ENCODE peak calls at places on chromosomes 12 and 14, in five cellular contexts. E is CD14-positive monocyte, G is fibroblast of lung, D is AG09309, F is spleen. Y is an unnamed sample.

GRCh38 chr12:59874781-59875180 is 279.0 kb downstream of the SLC16A7 start:
- DNase-seq in E (no peak), F (no peak), D (no peak), G (peak), Y (no peak)

GRCh38 chr14:94557327-94557726 is 3.9 kb upstream of the SERPINA4 start:
- DNase-seq in F (no peak), E (no peak), G (no peak), D (no peak), Y (no peak)

GRCh38 chr14:32694795-32695449 is 243.8 kb upstream of the NPAS3 start:
- DNase-seq in F (no peak), D (no peak), E (no peak), G (no peak), Y (no peak)

GRCh38 chr12:10196210-10196609 is 16.5 kb upstream of the GABARAPL1 start:
- DNase-seq in F (no peak), E (no peak), D (no peak), G (no peak), Y (no peak)

GRCh38 chr12:65895759-65896656 is 71.7 kb downstream of the HMGA2 start:
- DNase-seq in G (peak), F (no peak), D (no peak), E (no peak), Y (no peak)

GRCh38 chr12:123984903-123985302 is 11.9 kb downstream of the ZNF664 start:
- DNase-seq in D (no peak), E (no peak), G (no peak), F (no peak), Y (no peak)

GRCh38 chr12:119624971-119625370 is 31.4 kb downstream of the TMEM233 start:
- DNase-seq in E (no peak), G (peak), F (no peak), D (no peak), Y (no peak)

GRCh38 chr14:21454843-21455550 is 926 bp downstream of the CHD8 start:
- DNase-seq in G (no peak), E (no peak), D (no peak), F (no peak), Y (no peak)

GRCh38 chr12:27843714-27844245 is 63.7 kb upstream of the MANSC4 start:
- DNase-seq in G (peak), D (no peak), E (no peak), F (no peak), Y (peak)

GRCh38 chr12:93243689-93244513 is 133.8 kb upstream of the NUDT4 start:
- DNase-seq in E (peak), F (no peak), G (peak), D (peak), Y (no peak)

GRCh38 chr12:114697246-114697716 is 13.3 kb upstream of the TBX3 start:
- DNase-seq in D (no peak), G (no peak), F (no peak), E (no peak), Y (no peak)

GRCh38 chr14:52910597-52910996 is 40.3 kb downstream of the FERMT2 start:
- DNase-seq in E (no peak), D (no peak), F (no peak), G (no peak), Y (no peak)

GRCh38 chr14:74324945-74325361 is 22.2 kb upstream of the ABCD4 start:
- DNase-seq in F (no peak), E (no peak), G (no peak), D (no peak), Y (no peak)

GRCh38 chr12:122471324-122472226 is 29.2 kb downstream of the ZCCHC8 start:
- DNase-seq in D (peak), G (peak), E (no peak), F (no peak), Y (peak)

GRCh38 chr12:53068811-53069585 is 10.2 kb downstream of the SPRYD3 start:
- DNase-seq in D (no peak), E (no peak), G (no peak), F (no peak), Y (no peak)

GRCh38 chr14:73943083-73943482 is 6.8 kb downstream of the FAM161B start:
- DNase-seq in G (peak), D (peak), F (no peak), E (peak), Y (peak)

GRCh38 chr14:53841109-53842099 is 115.2 kb downstream of the BMP4 start:
- DNase-seq in G (no peak), F (no peak), D (no peak), E (no peak), Y (no peak)

GRCh38 chr14:99479160-99479902 is 1.3 kb downstream of the SETD3 start:
- DNase-seq in D (no peak), G (peak), F (no peak), E (no peak), Y (no peak)

GRCh38 chr14:91246051-91246852 is 1.7 kb upstream of the GPR68 start:
- DNase-seq in E (no peak), F (peak), D (no peak), G (no peak), Y (no peak)

GRCh38 chr14:84482256-84483071 is 1047.5 kb upstream of the FLRT2 start:
- DNase-seq in F (no peak), G (peak), E (no peak), D (peak), Y (no peak)

GRCh38 chr12:121333747-121334146 is 18.5 kb downstream of the ANAPC5 start:
- DNase-seq in D (no peak), G (no peak), E (no peak), F (no peak), Y (no peak)

GRCh38 chr12:93127582-93128331 is 198.7 kb upstream of the EEA1 start:
- DNase-seq in D (peak), F (peak), E (peak), G (peak), Y (no peak)

GRCh38 chr12:9223830-9224229 is 15.6 kb upstream of the PZP start:
- DNase-seq in G (no peak), E (no peak), D (no peak), F (no peak), Y (no peak)

GRCh38 chr12:41681898-41682297 is 462.8 kb downstream of the GXYLT1 start:
- DNase-seq in D (no peak), E (no peak), G (no peak), F (no peak), Y (no peak)
- TF ChIP-seq CTCF in D (no peak), E (no peak), G (no peak), F (no peak), Y (no peak)

GRCh38 chr14:19878029-19878642 is 3.2 kb downstream of the OR4K2 start:
- DNase-seq in G (no peak), F (no peak), D (no peak), E (no peak), Y (no peak)
- TF ChIP-seq CTCF in G (no peak), F (no peak), D (peak), E (peak), Y (no peak)

DNA sequence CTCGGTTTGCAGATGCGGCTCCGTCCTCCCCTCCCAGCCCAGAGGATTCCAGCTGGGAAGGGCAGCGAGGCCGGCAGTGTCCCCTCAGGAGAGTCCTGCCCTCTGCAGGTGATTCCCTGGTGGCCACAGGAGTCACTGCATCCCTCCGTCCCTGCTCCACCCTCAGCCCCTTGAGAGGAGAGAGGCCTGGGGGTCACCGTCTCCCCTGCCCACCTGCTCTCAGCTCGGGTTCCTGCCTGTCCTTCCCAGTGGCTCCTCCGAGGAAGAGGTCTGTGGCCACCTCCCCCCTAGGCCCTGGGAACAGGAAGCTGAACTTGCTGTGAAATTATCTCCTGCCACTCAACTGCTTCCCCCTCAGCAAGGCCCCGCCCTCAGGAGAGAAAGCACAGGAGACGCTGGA is 12.9 kb upstream of the GALNT9 start:
- DNase-seq in G (no peak), E (no peak), D (no peak), F (no peak), Y (no peak)
- TF ChIP-seq CTCF in G (no peak), E (peak), D (peak), F (peak), Y (no peak)

GRCh38 chr14:68775614-68776126 is 17.2 kb downstream of the ZFP36L1 start:
- DNase-seq in D (no peak), F (peak), E (no peak), G (no peak), Y (no peak)
- TF ChIP-seq CTCF in D (no peak), F (no peak), E (peak), G (no peak), Y (no peak)

GRCh38 chr12:29639893-29640495 is 142.5 kb upstream of the OVCH1 start:
- DNase-seq in E (no peak), D (no peak), F (no peak), G (peak), Y (no peak)

GRCh38 chr12:29638528-29638927 is 141.0 kb upstream of the OVCH1 start:
- DNase-seq in E (no peak), G (no peak), D (no peak), F (no peak), Y (no peak)

GRCh38 chr12:29644536-29645162 is 139.1 kb downstream of the TMTC1 start:
- DNase-seq in D (no peak), E (no peak), F (no peak), G (no peak), Y (no peak)

GRCh38 chr12:29640589-29641345 is 143.0 kb downstream of the TMTC1 start:
- DNase-seq in G (peak), D (no peak), F (no peak), E (no peak), Y (no peak)
- TF ChIP-seq CTCF in G (no peak), D (no peak), F (no peak), E (no peak), Y (no peak)

DNA sequence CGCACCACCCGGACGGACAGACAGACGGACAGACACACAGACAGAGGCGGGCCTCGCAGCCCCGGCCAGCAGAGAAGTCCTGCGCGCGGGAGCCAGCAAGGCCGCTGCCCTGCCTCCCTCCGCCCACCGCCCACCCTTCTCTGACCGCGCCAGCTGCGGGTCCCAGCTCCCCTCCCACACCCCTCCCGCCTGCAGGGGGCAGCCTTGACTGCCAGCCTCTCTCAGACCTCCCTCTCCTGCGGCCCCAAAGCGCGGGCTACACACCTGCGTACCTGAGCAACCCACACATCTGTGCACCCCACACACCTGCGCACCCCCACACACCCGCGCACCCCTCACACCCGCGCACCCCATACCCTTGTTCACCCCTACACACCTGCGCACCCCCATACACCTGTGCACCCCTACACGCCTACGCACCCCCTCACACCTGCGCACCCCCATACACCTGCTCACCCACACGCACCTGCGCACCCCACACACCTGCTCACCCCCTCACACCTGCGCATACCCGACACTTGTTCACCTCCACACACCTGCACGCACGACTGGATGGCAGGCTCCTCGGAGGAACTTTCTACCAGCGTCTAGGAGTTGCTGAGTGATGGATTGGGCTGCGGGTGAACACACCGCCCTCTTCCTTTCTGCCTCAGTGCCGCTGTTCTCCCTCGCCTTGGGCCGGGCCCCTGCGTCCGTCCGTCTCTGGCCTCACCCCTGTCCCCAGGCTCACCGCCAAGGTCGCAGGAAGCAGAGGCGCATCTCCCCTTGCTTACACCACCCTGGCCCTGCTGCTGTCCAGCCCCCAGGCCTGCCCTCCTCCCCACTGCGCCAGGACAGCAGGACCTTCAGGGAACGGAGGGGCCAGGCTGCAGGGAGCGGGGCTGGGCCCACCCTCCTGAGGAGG is 20.8 kb upstream of the TMEM106C start:
- DNase-seq in F (peak), G (no peak), E (no peak), D (no peak), Y (no peak)
- TF ChIP-seq CTCF in F (peak), G (no peak), E (peak), D (no peak), Y (peak)

DNA sequence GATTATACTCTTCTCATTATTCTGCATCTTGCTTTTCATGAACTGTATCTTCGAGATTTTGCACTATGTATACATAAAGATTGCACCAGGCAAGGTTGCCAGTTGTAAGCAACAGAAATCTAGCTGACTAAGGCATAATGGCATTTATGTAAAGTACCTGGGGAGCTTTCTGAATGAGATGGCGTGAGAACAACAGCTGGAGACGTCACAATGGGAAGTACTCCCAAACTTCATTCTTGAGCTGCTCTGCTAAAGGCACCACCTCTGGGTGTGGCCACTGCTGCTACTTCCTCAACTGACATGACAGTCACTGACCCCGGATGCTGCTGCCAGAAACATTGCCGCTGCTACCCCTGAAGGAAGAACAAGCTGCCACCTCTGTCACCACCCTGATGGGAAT is 220.7 kb downstream of the NOVA1 start:
- DNase-seq in F (no peak), E (no peak), G (no peak), D (no peak), Y (no peak)
- TF ChIP-seq CTCF in F (no peak), E (no peak), G (no peak), D (no peak), Y (no peak)

GRCh38 chr14:105012171-105012985 is 8.5 kb downstream of the CDCA4 start:
- DNase-seq in E (no peak), G (no peak), F (peak), D (no peak), Y (no peak)
- TF ChIP-seq CTCF in E (peak), G (peak), F (no peak), D (peak), Y (peak)

DNA sequence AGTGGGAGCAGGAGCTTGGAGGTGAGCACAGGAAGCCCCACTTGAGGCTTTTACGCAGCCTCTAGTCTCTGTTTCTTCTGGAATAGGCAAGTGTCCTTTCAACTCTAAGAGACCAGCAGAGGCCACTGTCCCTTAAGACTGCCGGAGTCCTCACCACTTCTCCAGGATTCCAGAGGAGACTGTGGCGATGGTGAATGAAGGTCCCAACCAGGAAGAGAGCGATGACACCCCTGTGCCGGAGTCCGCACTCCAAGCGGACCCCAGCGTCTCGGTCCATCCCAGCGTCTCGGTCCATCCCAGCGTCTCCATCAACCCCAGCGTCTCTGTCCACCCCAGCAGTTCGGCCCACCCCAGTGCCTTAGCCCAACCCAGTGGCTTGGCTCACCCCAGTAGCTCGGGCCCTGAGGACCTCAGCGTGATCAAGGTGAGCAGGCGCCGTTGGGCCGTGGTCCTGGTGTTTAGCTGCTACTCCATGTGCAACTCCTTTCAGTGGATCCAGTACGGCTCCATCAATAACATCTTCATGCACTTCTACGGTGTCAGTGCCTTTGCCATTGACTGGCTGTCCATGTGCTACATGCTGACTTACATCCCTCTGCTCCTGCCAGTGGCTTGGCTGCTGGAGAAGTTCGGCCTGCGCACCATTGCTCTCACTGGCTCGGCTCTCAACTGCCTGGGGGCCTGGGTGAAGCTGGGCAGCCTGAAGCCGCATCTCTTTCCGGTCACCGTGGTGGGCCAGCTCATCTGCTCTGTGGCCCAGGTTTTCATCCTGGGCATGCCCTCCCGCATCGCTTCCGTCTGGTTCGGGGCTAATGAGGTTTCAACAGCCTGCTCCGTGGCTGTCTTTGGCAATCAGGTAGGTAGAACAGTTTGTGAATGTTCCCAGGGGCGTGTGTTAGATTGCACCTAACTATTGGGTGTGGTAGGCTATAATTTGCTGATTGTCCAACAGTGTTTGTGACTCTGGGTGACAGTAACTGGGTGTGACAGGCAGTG is 664 bp downstream of the FLVCR2 start:
- DNase-seq in F (peak), E (no peak), G (no peak), D (no peak), Y (no peak)
- TF ChIP-seq CTCF in F (no peak), E (no peak), G (peak), D (no peak), Y (peak)

GRCh38 chr14:104694475-104694950 is 5.1 kb downstream of the INF2 start:
- DNase-seq in F (no peak), E (no peak), D (no peak), G (no peak), Y (no peak)

GRCh38 chr14:104697317-104697703 is 7.9 kb downstream of the INF2 start:
- DNase-seq in F (no peak), G (no peak), E (no peak), D (no peak), Y (no peak)

GRCh38 chr14:104696671-104697316 is 7.4 kb downstream of the INF2 start:
- DNase-seq in F (no peak), G (no peak), D (no peak), E (no peak), Y (no peak)

GRCh38 chr14:104694991-104695659 is 5.7 kb downstream of the INF2 start:
- DNase-seq in G (peak), E (no peak), D (no peak), F (no peak), Y (no peak)

GRCh38 chr14:104695660-104696000 is 6.2 kb downstream of the INF2 start:
- DNase-seq in E (no peak), D (no peak), F (no peak), G (no peak), Y (no peak)
- TF ChIP-seq CTCF in E (no peak), D (no peak), F (no peak), G (no peak), Y (no peak)

Y was measured in AG09319.